ENCODE peak calls at places on chromosomes 16 and 17, in six cellular contexts. F, P, Q, L, X and M are unnamed samples.

GRCh38 chr17:13592427-13592826 is 9.3 kb downstream of the HS3ST3A1 start:
- DNase-seq in P (no peak), L (no peak), Q (no peak), X (no peak), F (no peak), M (no peak)

GRCh38 chr17:79085921-79086551 is 11.4 kb downstream of the ENGASE start:
- DNase-seq in Q (no peak), L (no peak), F (no peak), P (no peak), X (no peak), M (no peak)

GRCh38 chr17:64226132-64226531 is 36.9 kb downstream of the TEX2 start:
- DNase-seq in L (no peak), X (no peak), P (no peak), Q (no peak), F (no peak), M (no peak)

GRCh38 chr17:61167050-61167449 is 232.6 kb upstream of the TBX2 start:
- DNase-seq in L (no peak), Q (no peak), P (no peak), F (no peak), X (no peak), M (no peak)

GRCh38 chr16:20612551-20613470 is 36.6 kb upstream of the ACSM2B start:
- DNase-seq in F (no peak), X (no peak), Q (no peak), L (no peak), P (no peak), M (no peak)

GRCh38 chr17:2222901-2223616 is 80.5 kb downstream of the SMG6 start:
- DNase-seq in P (no peak), F (no peak), Q (no peak), X (no peak), L (no peak), M (no peak)

GRCh38 chr16:86343111-86343642 is 167.2 kb upstream of the FOXF1 start:
- DNase-seq in L (no peak), X (no peak), F (no peak), P (no peak), Q (no peak), M (no peak)

GRCh38 chr16:82965808-82966207 is 339.0 kb downstream of the CDH13 start:
- DNase-seq in F (no peak), L (no peak), X (no peak), P (no peak), Q (no peak), M (no peak)

GRCh38 chr16:66043326-66043725 is 323.2 kb upstream of the CDH5 start:
- DNase-seq in X (no peak), P (no peak), F (no peak), Q (no peak), L (no peak), M (no peak)

GRCh38 chr16:66044616-66045015 is 321.9 kb upstream of the CDH5 start:
- DNase-seq in P (no peak), F (no peak), L (no peak), Q (no peak), X (no peak), M (no peak)

GRCh38 chr16:66044089-66044488 is 322.4 kb upstream of the CDH5 start:
- DNase-seq in X (no peak), Q (no peak), L (no peak), F (no peak), P (no peak), M (no peak)

GRCh38 chr16:66042341-66042740 is 324.1 kb upstream of the CDH5 start:
- DNase-seq in X (no peak), P (no peak), F (no peak), L (no peak), Q (no peak), M (no peak)

DNA sequence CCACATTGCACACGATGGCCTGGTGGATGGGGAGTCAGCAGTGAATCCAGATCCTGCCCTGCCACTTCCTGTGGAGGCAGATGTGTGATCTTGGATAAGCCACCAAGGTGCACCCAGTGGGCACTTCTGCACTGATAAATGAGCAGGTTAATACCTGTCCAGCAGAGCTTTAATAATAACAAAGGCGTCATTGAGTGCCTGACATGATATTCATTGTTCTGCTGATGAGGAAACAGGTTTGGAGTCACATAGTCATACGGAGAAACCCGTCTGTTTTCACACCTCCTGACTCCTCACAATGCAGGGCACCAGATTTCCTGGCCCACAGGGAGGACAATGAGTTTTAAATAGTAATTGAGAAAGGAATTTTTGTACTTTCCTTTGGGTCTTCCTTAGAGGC is 324.6 kb upstream of the CDH5 start:
- DNase-seq in X (no peak), P (no peak), F (no peak), L (no peak), Q (no peak), M (no peak)
- TF ChIP-seq POLR2AphosphoS5 in X (no peak), P (no peak), F (no peak), L (no peak), Q (no peak), M (no peak)

GRCh38 chr17:43316522-43317142 is 82.2 kb upstream of the ARL4D start:
- DNase-seq in F (peak), P (no peak), Q (no peak), X (no peak), L (no peak), M (no peak)
- TF ChIP-seq POLR2AphosphoS5 in F (no peak), P (no peak), Q (no peak), X (no peak), L (no peak), M (no peak)

GRCh38 chr16:69761983-69762842 is at the start of gene WWP2:
- DNase-seq in P (peak), L (peak), X (peak), F (peak), Q (no peak), M (peak)

GRCh38 chr16:69767459-69768229 is 5.5 kb downstream of the WWP2 start:
- DNase-seq in X (no peak), F (no peak), P (no peak), L (no peak), Q (no peak), M (no peak)

GRCh38 chr16:69763557-69763942 is 1.4 kb downstream of the WWP2 start:
- DNase-seq in Q (no peak), L (no peak), F (no peak), X (no peak), P (no peak), M (no peak)

GRCh38 chr16:69762843-69763556 is 868 bp downstream of the WWP2 start:
- DNase-seq in X (no peak), L (no peak), Q (no peak), P (no peak), F (no peak), M (no peak)
- TF ChIP-seq POLR2AphosphoS5 in X (no peak), L (no peak), Q (no peak), P (no peak), F (no peak), M (no peak)

GRCh38 chr16:17328971-17329370 is 141.8 kb downstream of the XYLT1 start:
- DNase-seq in L (no peak), F (no peak), P (no peak), X (no peak), Q (no peak), M (no peak)
- TF ChIP-seq POLR2AphosphoS5 in L (no peak), F (no peak), P (no peak), X (no peak), Q (no peak), M (no peak)